ENCODE peak calls at places on chromosome 20, in nine cellular contexts. F, D, R, N, I, B, G, C and O are unnamed samples.

GRCh38 chr20:17863577-17864292 is 104.9 kb downstream of the SNX5 start:
- DNase-seq in F (peak), C (no peak), R (peak), B (no peak), I (no peak), N (no peak), D (no peak), G (no peak), O (no peak)

GRCh38 chr20:41361757-41362747 is 4.6 kb downstream of the EMILIN3 start:
- DNase-seq in N (no peak), R (no peak), F (no peak), D (no peak), B (no peak), C (no peak), G (no peak), I (no peak), O (no peak)

GRCh38 chr20:53949319-53949839 is 121.0 kb downstream of the BCAS1 start:
- DNase-seq in C (peak), R (peak), B (no peak), G (peak), F (no peak), I (no peak), D (no peak), N (peak), O (peak)

GRCh38 chr20:21521596-21522478 is 8.0 kb upstream of the NKX2-2 start:
- DNase-seq in N (no peak), D (no peak), F (no peak), R (no peak), B (no peak), I (no peak), G (no peak), C (no peak), O (no peak)

GRCh38 chr20:1664911-1665310 is 7.3 kb upstream of the SIRPG start:
- DNase-seq in B (no peak), D (no peak), G (no peak), N (peak), C (no peak), R (no peak), F (no peak), I (no peak), O (no peak)

GRCh38 chr20:31720486-31721407 is 1.9 kb downstream of the BCL2L1 start:
- DNase-seq in C (no peak), I (no peak), D (no peak), B (no peak), G (no peak), R (no peak), F (peak), N (peak), O (no peak)

GRCh38 chr20:41264819-41265218 is 52.7 kb downstream of the ZHX3 start:
- DNase-seq in F (no peak), C (no peak), D (no peak), R (no peak), B (no peak), I (no peak), G (no peak), N (no peak), O (no peak)

GRCh38 chr20:14481863-14482262 is 144.5 kb upstream of the FLRT3 start:
- DNase-seq in N (no peak), C (no peak), D (no peak), R (peak), F (no peak), I (no peak), G (peak), B (no peak), O (no peak)

GRCh38 chr20:4022386-4023350 is 7.3 kb upstream of the RNF24 start:
- DNase-seq in C (no peak), F (no peak), N (no peak), R (no peak), I (no peak), D (no peak), G (no peak), B (no peak), O (no peak)

GRCh38 chr20:21129861-21130260 is 4.0 kb downstream of the KIZ start:
- DNase-seq in B (no peak), F (no peak), R (no peak), C (no peak), G (no peak), I (no peak), D (no peak), N (no peak), O (no peak)

GRCh38 chr20:5161536-5162164 is 34.8 kb downstream of the CDS2 start:
- DNase-seq in D (no peak), G (no peak), C (no peak), N (no peak), B (no peak), I (no peak), F (no peak), R (no peak), O (no peak)

GRCh38 chr20:33666293-33667244 is at the start of gene ACTL10:
- DNase-seq in N (peak), G (peak), D (peak), F (peak), B (peak), I (no peak), C (peak), R (peak), O (peak)

GRCh38 chr20:35003211-35004031 is 47.8 kb downstream of the MYH7B start:
- DNase-seq in G (no peak), B (no peak), I (no peak), R (no peak), D (no peak), F (no peak), C (no peak), N (no peak), O (no peak)

GRCh38 chr20:48544402-48545333 is 283.1 kb downstream of the PREX1 start:
- DNase-seq in B (no peak), F (peak), I (no peak), N (no peak), D (no peak), R (no peak), G (no peak), C (no peak), O (peak)

GRCh38 chr20:23269954-23270353 is 80.6 kb upstream of the NXT1 start:
- DNase-seq in B (no peak), C (no peak), I (no peak), R (no peak), N (no peak), D (peak), G (no peak), F (no peak), O (no peak)

GRCh38 chr20:47349365-47350180 is 6.9 kb downstream of the ZMYND8 start:
- DNase-seq in I (no peak), C (peak), R (peak), F (no peak), B (no peak), N (no peak), D (no peak), G (no peak), O (no peak)

GRCh38 chr20:47326718-47327137 is 29.8 kb downstream of the ZMYND8 start:
- DNase-seq in I (no peak), D (no peak), C (no peak), G (no peak), R (peak), N (no peak), B (no peak), F (no peak), O (no peak)

GRCh38 chr20:16119909-16120308 is 453.3 kb downstream of the KIF16B start:
- DNase-seq in I (no peak), D (no peak), R (no peak), C (no peak), N (no peak), F (no peak), B (no peak), G (no peak), O (no peak)

GRCh38 chr20:768426-768978 is at the start of gene SLC52A3:
- DNase-seq in C (no peak), R (no peak), D (peak), N (no peak), I (peak), F (peak), B (no peak), G (no peak), O (peak)

GRCh38 chr20:3188823-3189413 is 15.6 kb downstream of the DDRGK1 start:
- DNase-seq in N (no peak), C (no peak), I (no peak), D (no peak), F (no peak), B (no peak), R (no peak), G (no peak), O (no peak)

GRCh38 chr20:12354725-12355124 is 437.0 kb downstream of the BTBD3 start:
- DNase-seq in F (no peak), G (no peak), B (no peak), C (no peak), I (no peak), N (no peak), D (no peak), R (no peak), O (no peak)

GRCh38 chr20:12355185-12355584 is 437.5 kb downstream of the BTBD3 start:
- DNase-seq in F (no peak), I (no peak), C (no peak), D (no peak), R (no peak), B (no peak), G (no peak), N (no peak), O (no peak)

GRCh38 chr20:12358655-12359009 is 440.9 kb downstream of the BTBD3 start:
- DNase-seq in R (no peak), D (no peak), I (no peak), N (no peak), C (no peak), G (no peak), F (no peak), B (no peak), O (no peak)

GRCh38 chr20:12358006-12358654 is 440.4 kb downstream of the BTBD3 start:
- DNase-seq in I (no peak), F (peak), B (no peak), D (no peak), C (no peak), R (no peak), G (no peak), N (no peak), O (no peak)
- TF ChIP-seq CTCF in I (no peak), F (peak), B (no peak), D (peak), C (peak), R (peak), G (no peak), N (no peak), O (no peak)

GRCh38 chr20:60482609-60483008 is 524.4 kb downstream of the CDH26 start:
- DNase-seq in F (no peak), B (no peak), N (no peak), I (no peak), R (no peak), D (no peak), C (no peak), G (no peak), O (no peak)

GRCh38 chr20:60482201-60482600 is 524.0 kb downstream of the CDH26 start:
- DNase-seq in R (no peak), F (no peak), B (no peak), C (no peak), D (no peak), I (no peak), N (no peak), G (no peak), O (no peak)

GRCh38 chr20:60481742-60482133 is 523.5 kb downstream of the CDH26 start:
- DNase-seq in N (no peak), B (no peak), D (no peak), G (no peak), F (no peak), C (no peak), I (no peak), R (no peak), O (no peak)

GRCh38 chr20:60483371-60483770 is 525.1 kb downstream of the CDH26 start:
- DNase-seq in C (no peak), G (no peak), R (no peak), B (no peak), N (no peak), I (no peak), F (no peak), D (no peak), O (no peak)

GRCh38 chr20:60481051-60481741 is 523.0 kb downstream of the CDH26 start:
- DNase-seq in G (no peak), R (no peak), D (no peak), N (no peak), I (no peak), B (no peak), F (no peak), C (no peak), O (no peak)
- TF ChIP-seq CTCF in G (no peak), R (peak), D (no peak), N (no peak), I (no peak), B (no peak), F (no peak), C (no peak), O (no peak)

DNA sequence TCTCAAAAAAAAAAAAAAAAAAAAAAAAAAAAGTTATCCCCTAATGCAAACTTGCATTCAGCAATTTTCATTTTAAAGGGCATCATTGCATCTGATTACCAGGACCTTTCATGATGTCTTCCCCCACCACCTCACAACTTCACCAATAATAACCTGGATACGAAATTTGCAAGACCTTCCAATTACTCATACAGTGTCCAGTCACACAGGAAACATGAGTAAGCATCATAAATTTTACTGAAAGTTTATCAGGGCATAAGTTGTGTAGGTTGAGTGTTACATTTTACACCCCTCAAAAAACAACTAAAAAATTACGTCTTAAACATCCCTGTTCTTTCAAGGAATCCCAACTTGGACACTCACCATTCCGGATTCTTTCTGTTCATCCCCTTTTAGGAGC is 79.1 kb upstream of the ANKEF1 start:
- DNase-seq in B (no peak), G (no peak), F (no peak), C (no peak), D (no peak), N (no peak), I (no peak), R (peak), O (no peak)
- TF ChIP-seq CTCF in B (no peak), G (no peak), F (no peak), C (no peak), D (no peak), N (no peak), I (no peak), R (no peak), O (no peak)

GRCh38 chr20:59560588-59561227 is 43.6 kb upstream of the PHACTR3 start:
- DNase-seq in B (no peak), G (no peak), C (no peak), I (peak), N (no peak), F (peak), R (no peak), D (no peak), O (peak)
- TF ChIP-seq CTCF in B (peak), G (peak), C (peak), I (peak), N (peak), F (peak), R (no peak), D (peak), O (peak)

DNA sequence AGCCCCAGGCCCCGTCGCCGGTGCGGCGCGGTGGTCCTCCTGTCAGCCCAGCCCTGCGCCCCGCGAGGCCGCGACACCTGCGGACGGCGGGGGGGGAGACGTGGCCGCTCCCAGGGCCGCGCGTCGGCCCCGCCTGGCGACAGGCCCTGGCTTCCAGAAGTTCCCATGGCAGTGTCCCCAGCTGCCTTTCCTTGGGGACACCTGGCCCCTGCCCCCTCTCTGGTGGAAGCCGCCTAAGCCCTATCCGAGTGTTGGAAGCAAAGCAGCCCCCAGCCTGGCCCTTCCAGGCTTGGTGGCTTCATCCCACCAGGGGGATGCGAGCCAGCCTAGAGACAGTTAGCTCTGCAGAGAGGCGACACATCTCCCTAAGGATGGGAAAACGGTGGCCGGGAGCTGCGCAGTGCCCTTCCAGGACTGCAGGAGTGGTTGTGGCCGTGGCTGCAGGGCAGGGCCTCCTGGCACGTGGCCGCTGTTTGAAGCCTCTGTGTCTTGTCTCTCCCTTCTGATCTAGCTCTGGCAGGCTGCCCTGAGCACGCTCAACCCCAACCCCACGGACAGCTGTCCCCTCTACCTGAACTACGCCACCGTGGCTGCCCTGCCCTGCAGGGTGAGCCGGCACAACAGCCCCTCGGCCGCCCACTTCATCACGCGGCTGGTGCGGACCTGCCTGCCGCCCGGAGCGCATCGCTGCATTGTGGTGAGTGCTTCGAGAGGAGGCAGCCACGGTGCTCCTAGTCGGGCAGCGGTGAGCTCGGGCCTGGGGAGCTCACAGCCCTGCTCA is 816 bp downstream of the NPEPL1 start:
- DNase-seq in R (no peak), B (no peak), N (no peak), D (no peak), C (no peak), F (no peak), I (no peak), G (no peak), O (peak)
- TF ChIP-seq CTCF in R (no peak), B (no peak), N (no peak), D (no peak), C (no peak), F (no peak), I (no peak), G (no peak), O (no peak)

GRCh38 chr20:50610212-50610718 is 81.1 kb downstream of the RIPOR3 start:
- DNase-seq in G (no peak), D (no peak), R (no peak), B (no peak), N (no peak), C (no peak), F (no peak), I (no peak), O (no peak)
- TF ChIP-seq CTCF in G (peak), D (no peak), R (no peak), B (no peak), N (no peak), C (no peak), F (no peak), I (peak), O (no peak)

DNA sequence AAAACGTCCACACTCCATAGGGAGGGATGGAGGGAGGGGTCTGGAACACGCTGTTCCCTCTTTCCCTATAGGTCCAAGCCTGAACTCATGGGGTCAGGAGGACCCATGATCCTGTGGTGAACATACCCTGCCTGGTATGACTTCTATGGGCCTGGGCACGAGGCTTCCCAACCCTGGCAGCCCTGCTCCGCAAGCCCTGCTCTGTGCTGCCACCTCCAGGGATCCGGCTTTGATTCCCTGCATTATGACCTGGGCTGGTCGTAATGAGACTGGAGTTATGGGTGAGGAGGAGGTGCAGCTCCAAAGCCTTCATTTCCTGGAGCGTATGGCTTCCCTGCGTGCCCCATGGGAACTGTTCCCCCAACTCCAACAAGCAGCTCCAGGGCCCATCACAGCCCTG is 54.9 kb downstream of the CDH22 start:
- DNase-seq in I (peak), R (no peak), G (no peak), N (no peak), C (no peak), F (no peak), B (no peak), D (peak), O (peak)
- TF ChIP-seq CTCF in I (peak), R (peak), G (peak), N (no peak), C (no peak), F (no peak), B (no peak), D (no peak), O (peak)

DNA sequence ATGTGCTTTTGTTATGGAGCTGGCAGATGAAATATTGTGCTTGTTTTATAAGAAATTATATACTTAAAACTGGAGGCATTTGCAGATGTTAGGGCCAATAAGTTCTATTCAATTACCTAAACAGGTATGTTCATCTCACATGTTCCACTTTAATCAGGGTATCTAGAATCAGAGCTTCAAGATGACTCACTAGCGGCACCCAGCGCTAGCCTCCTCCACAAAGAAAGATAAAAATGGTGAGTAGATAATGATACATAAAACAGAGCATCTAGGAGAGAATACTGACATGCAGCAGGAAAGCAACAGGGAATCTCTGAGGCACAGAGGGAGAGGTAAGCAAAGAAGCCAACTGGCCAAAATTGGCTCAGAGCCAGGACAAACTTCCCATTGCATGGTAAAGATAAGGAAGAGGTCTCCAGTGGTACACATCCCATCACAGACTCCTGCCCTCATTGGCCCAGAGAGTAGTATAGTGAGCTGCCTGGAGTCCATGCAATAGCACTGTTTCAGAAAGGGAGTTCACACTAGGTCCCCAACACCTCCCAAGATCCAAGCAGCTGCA is 200.7 kb upstream of the SPTLC3 start:
- DNase-seq in B (no peak), N (no peak), G (no peak), C (no peak), D (no peak), R (no peak), I (no peak), F (no peak), O (no peak)
- TF ChIP-seq CTCF in B (no peak), N (no peak), G (no peak), C (no peak), D (no peak), R (no peak), I (no peak), F (no peak), O (no peak)